ENCODE peak calls at places on chromosomes 11 and 22, in ten cellular contexts. One of them, this sample, is unnamed.

GRCh38 chr22:30325724-30326703 is 727 bp downstream of the TBC1D10A start:
- DNase-seq in fibroblast of lung: no peak
- DNase-seq in right lobe of liver: peak; percentile 66
- DNase-seq in PC-3: no peak
- DNase-seq in GM12878: no peak
- DNase-seq in ovary: peak; percentile 39
- DNase-seq in esophagus squamous epithelium: no peak
- DNase-seq in DND-41: peak; percentile 51
- DNase-seq in CD8-positive, alpha-beta T cell: no peak
- DNase-seq in heart right ventricle: peak; percentile 35
- DNase-seq in this sample: no peak

GRCh38 chr11:14376920-14377319 is 17.9 kb upstream of the RRAS2 start:
- DNase-seq in fibroblast of lung: no peak
- DNase-seq in right lobe of liver: no peak
- DNase-seq in PC-3: peak; percentile 19
- DNase-seq in GM12878: no peak
- DNase-seq in ovary: no peak
- DNase-seq in esophagus squamous epithelium: no peak
- DNase-seq in DND-41: no peak
- DNase-seq in CD8-positive, alpha-beta T cell: no peak
- DNase-seq in heart right ventricle: no peak
- DNase-seq in this sample: no peak

GRCh38 chr11:13337986-13338436 is 60.4 kb downstream of the BMAL1 start:
- DNase-seq in fibroblast of lung: peak; percentile 82
- DNase-seq in right lobe of liver: no peak
- DNase-seq in PC-3: no peak
- DNase-seq in GM12878: no peak
- DNase-seq in ovary: no peak
- DNase-seq in esophagus squamous epithelium: no peak
- DNase-seq in DND-41: no peak
- DNase-seq in CD8-positive, alpha-beta T cell: no peak
- DNase-seq in heart right ventricle: no peak
- DNase-seq in this sample: no peak

GRCh38 chr11:1776331-1776851 is 12.7 kb upstream of the CTSD start:
- DNase-seq in fibroblast of lung: no peak
- DNase-seq in right lobe of liver: no peak
- DNase-seq in PC-3: no peak
- DNase-seq in GM12878: no peak
- DNase-seq in ovary: no peak
- DNase-seq in esophagus squamous epithelium: no peak
- DNase-seq in DND-41: no peak
- DNase-seq in CD8-positive, alpha-beta T cell: no peak
- DNase-seq in heart right ventricle: no peak
- DNase-seq in this sample: no peak

GRCh38 chr11:116732740-116733385 is 39.9 kb downstream of the BUD13 start:
- DNase-seq in fibroblast of lung: peak; percentile 70
- DNase-seq in right lobe of liver: peak; percentile 67
- DNase-seq in PC-3: peak; percentile 81
- DNase-seq in GM12878: peak; percentile 20
- DNase-seq in ovary: peak; percentile 62
- DNase-seq in esophagus squamous epithelium: no peak
- DNase-seq in DND-41: peak; percentile 68
- DNase-seq in CD8-positive, alpha-beta T cell: peak; percentile 22
- DNase-seq in heart right ventricle: peak; percentile 45
- DNase-seq in this sample: peak; percentile 46

GRCh38 chr11:47327949-47328348 is 24.6 kb downstream of the MYBPC3 start:
- DNase-seq in fibroblast of lung: no peak
- DNase-seq in right lobe of liver: no peak
- DNase-seq in PC-3: no peak
- DNase-seq in GM12878: no peak
- DNase-seq in ovary: no peak
- DNase-seq in esophagus squamous epithelium: no peak
- DNase-seq in DND-41: no peak
- DNase-seq in CD8-positive, alpha-beta T cell: no peak
- DNase-seq in heart right ventricle: no peak
- DNase-seq in this sample: no peak

GRCh38 chr22:22942511-22943329 is 55.1 kb downstream of the IGLL5 start:
- DNase-seq in fibroblast of lung: peak; percentile 56
- DNase-seq in right lobe of liver: peak; percentile 54
- DNase-seq in PC-3: peak; percentile 66
- DNase-seq in GM12878: peak; percentile 78
- DNase-seq in ovary: peak; percentile 51
- DNase-seq in esophagus squamous epithelium: no peak
- DNase-seq in DND-41: peak; percentile 91
- DNase-seq in CD8-positive, alpha-beta T cell: peak; percentile 52
- DNase-seq in heart right ventricle: peak; percentile 52
- DNase-seq in this sample: peak; percentile 68

GRCh38 chr11:60264644-60265043 is 15.8 kb upstream of the MS4A4A start:
- DNase-seq in fibroblast of lung: no peak
- DNase-seq in right lobe of liver: no peak
- DNase-seq in PC-3: no peak
- DNase-seq in GM12878: no peak
- DNase-seq in ovary: no peak
- DNase-seq in esophagus squamous epithelium: no peak
- DNase-seq in DND-41: no peak
- DNase-seq in CD8-positive, alpha-beta T cell: no peak
- DNase-seq in heart right ventricle: no peak
- DNase-seq in this sample: no peak

GRCh38 chr11:76415073-76415472 is 29.7 kb upstream of the EMSY start:
- DNase-seq in fibroblast of lung: no peak
- DNase-seq in right lobe of liver: no peak
- DNase-seq in PC-3: no peak
- DNase-seq in GM12878: no peak
- DNase-seq in ovary: no peak
- DNase-seq in esophagus squamous epithelium: no peak
- DNase-seq in DND-41: no peak
- DNase-seq in CD8-positive, alpha-beta T cell: no peak
- DNase-seq in heart right ventricle: no peak
- DNase-seq in this sample: no peak

GRCh38 chr11:118002541-118003019 is 16.4 kb downstream of the IL10RA start:
- DNase-seq in fibroblast of lung: peak; percentile 22
- DNase-seq in right lobe of liver: no peak
- DNase-seq in PC-3: no peak
- DNase-seq in GM12878: no peak
- DNase-seq in ovary: peak; percentile 39
- DNase-seq in esophagus squamous epithelium: no peak
- DNase-seq in DND-41: no peak
- DNase-seq in CD8-positive, alpha-beta T cell: no peak
- DNase-seq in heart right ventricle: peak; percentile 86
- DNase-seq in this sample: no peak

GRCh38 chr11:71986131-71986530 is 12.6 kb upstream of the IL18BP start:
- DNase-seq in fibroblast of lung: no peak
- DNase-seq in right lobe of liver: no peak
- DNase-seq in PC-3: no peak
- DNase-seq in GM12878: no peak
- DNase-seq in ovary: no peak
- DNase-seq in esophagus squamous epithelium: no peak
- DNase-seq in DND-41: no peak
- DNase-seq in CD8-positive, alpha-beta T cell: no peak
- DNase-seq in heart right ventricle: no peak
- DNase-seq in this sample: no peak

GRCh38 chr11:74739546-74740270 is 8.5 kb upstream of the CHRDL2 start:
- DNase-seq in fibroblast of lung: peak; percentile 74
- DNase-seq in right lobe of liver: peak; percentile 64
- DNase-seq in PC-3: peak; percentile 90
- DNase-seq in GM12878: no peak
- DNase-seq in ovary: no peak
- DNase-seq in esophagus squamous epithelium: no peak
- DNase-seq in DND-41: peak; percentile 54
- DNase-seq in CD8-positive, alpha-beta T cell: no peak
- DNase-seq in heart right ventricle: peak; percentile 28
- DNase-seq in this sample: peak; percentile 22

GRCh38 chr11:27444801-27445215 is 27.8 kb downstream of the LGR4 start:
- DNase-seq in fibroblast of lung: no peak
- DNase-seq in right lobe of liver: no peak
- DNase-seq in PC-3: peak; percentile 21
- DNase-seq in GM12878: no peak
- DNase-seq in ovary: no peak
- DNase-seq in esophagus squamous epithelium: no peak
- DNase-seq in DND-41: no peak
- DNase-seq in CD8-positive, alpha-beta T cell: no peak
- DNase-seq in heart right ventricle: no peak
- DNase-seq in this sample: no peak

GRCh38 chr11:3341298-3341697 is 37.6 kb downstream of the ZNF195 start:
- DNase-seq in fibroblast of lung: peak; percentile 32
- DNase-seq in right lobe of liver: no peak
- DNase-seq in PC-3: peak; percentile 65
- DNase-seq in GM12878: no peak
- DNase-seq in ovary: peak; percentile 47
- DNase-seq in esophagus squamous epithelium: no peak
- DNase-seq in DND-41: peak; percentile 67
- DNase-seq in CD8-positive, alpha-beta T cell: peak; percentile 38
- DNase-seq in heart right ventricle: no peak
- DNase-seq in this sample: peak; percentile 55

GRCh38 chr22:35192121-35192918 is 65.0 kb upstream of the HMGXB4 start:
- DNase-seq in fibroblast of lung: no peak
- DNase-seq in right lobe of liver: no peak
- DNase-seq in PC-3: peak; percentile 11
- DNase-seq in GM12878: no peak
- DNase-seq in ovary: no peak
- DNase-seq in esophagus squamous epithelium: no peak
- DNase-seq in DND-41: no peak
- DNase-seq in CD8-positive, alpha-beta T cell: no peak
- DNase-seq in heart right ventricle: no peak
- DNase-seq in this sample: no peak

DNA sequence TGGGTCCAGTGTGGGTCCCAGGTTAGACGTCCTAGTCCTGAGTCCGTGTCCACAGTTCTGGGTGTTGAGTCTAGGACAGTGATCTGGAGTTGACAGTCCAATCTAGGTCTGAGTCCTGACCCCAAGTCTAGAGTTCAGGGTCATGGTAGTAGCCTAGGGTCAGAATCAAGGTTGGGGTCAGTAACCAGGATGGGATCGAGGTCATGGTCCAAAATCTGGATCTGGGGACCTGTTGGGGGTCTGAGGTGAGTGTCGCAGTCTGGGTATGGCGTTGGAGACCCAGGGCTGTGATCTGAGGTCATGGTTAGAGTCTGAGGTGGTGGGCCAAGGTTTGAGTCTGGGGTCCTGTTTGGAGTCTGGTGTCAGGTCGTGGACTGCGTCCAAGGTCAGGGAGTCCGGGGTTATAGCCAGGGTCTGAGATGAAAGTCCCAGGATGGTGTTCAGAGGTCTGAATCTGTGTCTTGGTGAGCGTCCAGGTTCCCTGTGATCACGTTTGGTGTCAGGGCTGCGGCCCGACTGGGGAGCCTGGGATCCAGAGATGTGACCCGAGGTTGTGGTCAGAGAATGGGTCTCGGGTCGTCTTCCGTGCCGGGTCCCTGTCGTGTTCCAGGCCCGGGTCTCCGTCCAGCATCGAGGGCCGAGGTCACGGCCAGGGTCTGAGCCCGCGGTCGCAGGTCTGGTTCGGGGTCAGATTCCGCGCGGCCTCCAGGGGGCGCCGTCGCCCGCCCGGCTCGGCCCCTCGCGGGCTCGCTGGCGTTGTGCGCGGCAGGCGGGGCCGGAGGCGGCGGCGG is 445 bp upstream of the GRK2 start:
- DNase-seq in fibroblast of lung: peak; percentile 52
- DNase-seq in right lobe of liver: peak; percentile 87
- DNase-seq in PC-3: peak; percentile 77
- DNase-seq in GM12878: no peak
- DNase-seq in ovary: peak; percentile 82
- DNase-seq in esophagus squamous epithelium: no peak
- DNase-seq in DND-41: peak; percentile 73
- DNase-seq in CD8-positive, alpha-beta T cell: peak; percentile 56
- DNase-seq in heart right ventricle: peak; percentile 70
- DNase-seq in this sample: peak; percentile 75
- H3K27ac ChIP-seq in fibroblast of lung: no peak overlapping the region
- H3K27ac ChIP-seq in right lobe of liver: no peak overlapping the region
- H3K27ac ChIP-seq in PC-3: no peak overlapping the region
- H3K27ac ChIP-seq in GM12878: peak overlapping the region; percentile 33
- H3K27ac ChIP-seq in ovary: peak overlapping the region; percentile 72
- H3K27ac ChIP-seq in esophagus squamous epithelium: peak overlapping the region; percentile 97
- H3K27ac ChIP-seq in DND-41: peak overlapping the region; percentile 71
- H3K27ac ChIP-seq in CD8-positive, alpha-beta T cell: no peak overlapping the region
- H3K27ac ChIP-seq in heart right ventricle: no peak overlapping the region
- H3K27ac ChIP-seq in this sample: peak overlapping the region; percentile 15

GRCh38 chr11:122368796-122369195 is 252.8 kb upstream of the BLID start:
- DNase-seq in fibroblast of lung: no peak
- DNase-seq in right lobe of liver: no peak
- DNase-seq in PC-3: no peak
- DNase-seq in GM12878: no peak
- DNase-seq in ovary: no peak
- DNase-seq in esophagus squamous epithelium: no peak
- DNase-seq in DND-41: no peak
- DNase-seq in CD8-positive, alpha-beta T cell: no peak
- DNase-seq in heart right ventricle: no peak
- DNase-seq in this sample: no peak
- TF ChIP-seq CTCF in fibroblast of lung: no peak
- TF ChIP-seq CTCF in right lobe of liver: no peak
- TF ChIP-seq CTCF in PC-3: no peak
- TF ChIP-seq CTCF in GM12878: no peak
- TF ChIP-seq CTCF in ovary: no peak
- TF ChIP-seq CTCF in esophagus squamous epithelium: no peak
- TF ChIP-seq CTCF in DND-41: no peak
- TF ChIP-seq CTCF in CD8-positive, alpha-beta T cell: no peak
- TF ChIP-seq CTCF in heart right ventricle: no peak
- TF ChIP-seq CTCF in this sample: no peak

DNA sequence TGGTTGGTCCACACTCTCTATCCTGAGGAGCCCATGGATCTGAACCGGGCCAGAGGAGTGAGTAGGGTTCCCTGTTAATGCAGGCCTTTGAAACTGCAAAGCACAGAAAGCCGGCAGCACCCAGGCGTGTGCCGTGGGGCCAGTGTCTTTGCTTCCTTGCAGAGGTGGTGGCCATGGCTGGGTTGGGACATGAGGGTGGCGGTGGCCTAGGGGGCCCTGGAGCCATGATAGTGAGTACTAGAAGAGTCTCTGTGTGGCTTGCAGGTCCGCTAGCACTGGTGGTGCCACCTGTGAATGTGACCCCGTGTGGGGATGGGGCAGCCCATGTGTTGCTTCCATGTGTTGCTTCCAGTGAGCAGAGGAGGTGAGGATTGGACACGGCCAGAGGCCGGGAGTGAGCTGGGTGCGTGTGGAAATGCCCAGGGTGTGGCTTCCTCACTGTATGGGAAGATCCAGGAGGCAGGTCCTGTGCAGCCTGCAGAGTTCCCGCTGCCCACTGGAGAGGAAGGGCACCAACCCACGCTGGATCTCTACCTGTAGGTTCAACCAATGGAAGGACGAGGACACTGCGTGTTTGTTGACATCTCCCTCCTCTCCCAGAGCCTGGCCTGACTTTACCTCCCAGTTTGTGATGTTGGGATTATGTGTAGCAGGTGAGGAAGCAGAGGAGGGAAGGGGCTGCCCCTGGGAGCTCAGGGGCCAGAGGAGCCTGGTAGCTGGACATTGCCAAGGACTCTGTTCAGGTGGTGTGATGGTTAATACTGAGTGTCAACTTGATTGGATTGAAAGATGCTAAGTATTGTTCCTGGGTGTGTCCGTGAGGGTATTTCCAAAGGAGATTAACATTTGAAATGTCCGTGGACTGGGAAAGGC is 796.6 kb downstream of the TBC1D22A start:
- DNase-seq in fibroblast of lung: no peak
- DNase-seq in right lobe of liver: no peak
- DNase-seq in PC-3: no peak
- DNase-seq in GM12878: no peak
- DNase-seq in ovary: no peak
- DNase-seq in esophagus squamous epithelium: no peak
- DNase-seq in DND-41: no peak
- DNase-seq in CD8-positive, alpha-beta T cell: no peak
- DNase-seq in heart right ventricle: no peak
- DNase-seq in this sample: no peak
- H3K9me3 ChIP-seq in fibroblast of lung: no peaks in the 10 kb centered on the region
- H3K9me3 ChIP-seq in right lobe of liver: no peaks in the 10 kb centered on the region
- H3K9me3 ChIP-seq in PC-3: no peaks in the 10 kb centered on the region
- H3K9me3 ChIP-seq in GM12878: no peaks in the 10 kb centered on the region
- H3K9me3 ChIP-seq in ovary: no peaks in the 10 kb centered on the region
- H3K9me3 ChIP-seq in esophagus squamous epithelium: no peaks in the 10 kb centered on the region
- H3K9me3 ChIP-seq in DND-41: no peaks in the 10 kb centered on the region
- H3K9me3 ChIP-seq in CD8-positive, alpha-beta T cell: no peaks in the 10 kb centered on the region
- H3K9me3 ChIP-seq in heart right ventricle: no peaks in the 10 kb centered on the region
- H3K9me3 ChIP-seq in this sample: no peaks in the 10 kb centered on the region

GRCh38 chr11:9616858-9617257 is 43.4 kb downstream of the WEE1 start:
- DNase-seq in fibroblast of lung: peak; percentile 11
- DNase-seq in right lobe of liver: no peak
- DNase-seq in PC-3: no peak
- DNase-seq in GM12878: no peak
- DNase-seq in ovary: no peak
- DNase-seq in esophagus squamous epithelium: no peak
- DNase-seq in DND-41: no peak
- DNase-seq in CD8-positive, alpha-beta T cell: no peak
- DNase-seq in heart right ventricle: no peak
- DNase-seq in this sample: no peak
- H3K27ac ChIP-seq in fibroblast of lung: peak overlapping the region; percentile 16
- H3K27ac ChIP-seq in right lobe of liver: no peak overlapping the region
- H3K27ac ChIP-seq in PC-3: no peak overlapping the region
- H3K27ac ChIP-seq in GM12878: no peak overlapping the region
- H3K27ac ChIP-seq in ovary: no peak overlapping the region
- H3K27ac ChIP-seq in esophagus squamous epithelium: no peak overlapping the region
- H3K27ac ChIP-seq in DND-41: no peak overlapping the region
- H3K27ac ChIP-seq in CD8-positive, alpha-beta T cell: no peak overlapping the region
- H3K27ac ChIP-seq in heart right ventricle: no peak overlapping the region
- H3K27ac ChIP-seq in this sample: no peak overlapping the region

This sample was measured in CD4-positive, alpha-beta T cell.